ENCODE peak calls at places on chromosome 21, in eight cellular contexts. One of them, this sample, is unnamed.

GRCh38 chr21:44460441-44460755 is 5.1 kb downstream of the LRRC3 start:
- DNase-seq in right cardiac atrium: no peak
- DNase-seq in activated naive CD4-positive, alpha-beta T cell treated with anti-CD3 and anti-CD28 coated beads for 36 hours: no peak
- DNase-seq in anterior cingulate cortex: no peak
- DNase-seq in NCI-H1105 treated with DMSO at 0.1 percent for 48 hours: no peak
- DNase-seq in glutamatergic neuron: no peak
- DNase-seq in small intestine: no peak
- DNase-seq in NCI-H2227 treated with DMSO at 0.1 percent for 48 hours: no peak
- DNase-seq in this sample: no peak

GRCh38 chr21:45886610-45887026 is 95.0 kb upstream of the COL6A1 start:
- DNase-seq in anterior cingulate cortex: no peak
- DNase-seq in right cardiac atrium: no peak
- DNase-seq in small intestine: no peak
- DNase-seq in NCI-H2227 treated with DMSO at 0.1 percent for 48 hours: no peak
- DNase-seq in glutamatergic neuron: no peak
- DNase-seq in activated naive CD4-positive, alpha-beta T cell treated with anti-CD3 and anti-CD28 coated beads for 36 hours: peak
- DNase-seq in NCI-H1105 treated with DMSO at 0.1 percent for 48 hours: no peak
- DNase-seq in this sample: peak

GRCh38 chr21:43758811-43759210 is 17.3 kb downstream of the CSTB start:
- DNase-seq in anterior cingulate cortex: no peak
- DNase-seq in activated naive CD4-positive, alpha-beta T cell treated with anti-CD3 and anti-CD28 coated beads for 36 hours: no peak
- DNase-seq in NCI-H2227 treated with DMSO at 0.1 percent for 48 hours: no peak
- DNase-seq in NCI-H1105 treated with DMSO at 0.1 percent for 48 hours: no peak
- DNase-seq in glutamatergic neuron: no peak
- DNase-seq in right cardiac atrium: no peak
- DNase-seq in small intestine: no peak
- DNase-seq in this sample: no peak

GRCh38 chr21:35204850-35205564 is 155.9 kb upstream of the RUNX1 start:
- DNase-seq in glutamatergic neuron: no peak
- DNase-seq in small intestine: no peak
- DNase-seq in right cardiac atrium: peak
- DNase-seq in anterior cingulate cortex: peak
- DNase-seq in NCI-H1105 treated with DMSO at 0.1 percent for 48 hours: no peak
- DNase-seq in NCI-H2227 treated with DMSO at 0.1 percent for 48 hours: no peak
- DNase-seq in activated naive CD4-positive, alpha-beta T cell treated with anti-CD3 and anti-CD28 coated beads for 36 hours: peak
- DNase-seq in this sample: no peak

GRCh38 chr21:27250386-27250785 is 283.5 kb upstream of the ADAMTS5 start:
- DNase-seq in small intestine: no peak
- DNase-seq in right cardiac atrium: no peak
- DNase-seq in NCI-H1105 treated with DMSO at 0.1 percent for 48 hours: no peak
- DNase-seq in anterior cingulate cortex: no peak
- DNase-seq in activated naive CD4-positive, alpha-beta T cell treated with anti-CD3 and anti-CD28 coated beads for 36 hours: no peak
- DNase-seq in NCI-H2227 treated with DMSO at 0.1 percent for 48 hours: no peak
- DNase-seq in glutamatergic neuron: no peak
- DNase-seq in this sample: no peak

GRCh38 chr21:34280389-34280795 is 83.4 kb upstream of the KCNE2 start:
- DNase-seq in small intestine: no peak
- DNase-seq in NCI-H1105 treated with DMSO at 0.1 percent for 48 hours: no peak
- DNase-seq in glutamatergic neuron: no peak
- DNase-seq in anterior cingulate cortex: no peak
- DNase-seq in NCI-H2227 treated with DMSO at 0.1 percent for 48 hours: no peak
- DNase-seq in activated naive CD4-positive, alpha-beta T cell treated with anti-CD3 and anti-CD28 coated beads for 36 hours: no peak
- DNase-seq in right cardiac atrium: peak
- DNase-seq in this sample: no peak

GRCh38 chr21:44428281-44428942 is 26.9 kb upstream of the LRRC3 start:
- DNase-seq in activated naive CD4-positive, alpha-beta T cell treated with anti-CD3 and anti-CD28 coated beads for 36 hours: peak
- DNase-seq in NCI-H2227 treated with DMSO at 0.1 percent for 48 hours: no peak
- DNase-seq in anterior cingulate cortex: no peak
- DNase-seq in small intestine: peak
- DNase-seq in NCI-H1105 treated with DMSO at 0.1 percent for 48 hours: peak
- DNase-seq in glutamatergic neuron: no peak
- DNase-seq in right cardiac atrium: no peak
- DNase-seq in this sample: peak

GRCh38 chr21:26280715-26281310 is 110.2 kb upstream of the APP start:
- DNase-seq in NCI-H2227 treated with DMSO at 0.1 percent for 48 hours: no peak
- DNase-seq in small intestine: no peak
- DNase-seq in anterior cingulate cortex: no peak
- DNase-seq in activated naive CD4-positive, alpha-beta T cell treated with anti-CD3 and anti-CD28 coated beads for 36 hours: no peak
- DNase-seq in NCI-H1105 treated with DMSO at 0.1 percent for 48 hours: no peak
- DNase-seq in right cardiac atrium: no peak
- DNase-seq in glutamatergic neuron: peak
- DNase-seq in this sample: no peak

GRCh38 chr21:45874716-45875415 is 106.7 kb upstream of the COL6A1 start:
- DNase-seq in activated naive CD4-positive, alpha-beta T cell treated with anti-CD3 and anti-CD28 coated beads for 36 hours: peak
- DNase-seq in right cardiac atrium: no peak
- DNase-seq in glutamatergic neuron: no peak
- DNase-seq in NCI-H2227 treated with DMSO at 0.1 percent for 48 hours: no peak
- DNase-seq in anterior cingulate cortex: no peak
- DNase-seq in NCI-H1105 treated with DMSO at 0.1 percent for 48 hours: no peak
- DNase-seq in small intestine: no peak
- DNase-seq in this sample: no peak

GRCh38 chr21:15437873-15438272 is 291.9 kb upstream of the USP25 start:
- DNase-seq in glutamatergic neuron: no peak
- DNase-seq in NCI-H1105 treated with DMSO at 0.1 percent for 48 hours: no peak
- DNase-seq in right cardiac atrium: no peak
- DNase-seq in small intestine: no peak
- DNase-seq in activated naive CD4-positive, alpha-beta T cell treated with anti-CD3 and anti-CD28 coated beads for 36 hours: peak
- DNase-seq in NCI-H2227 treated with DMSO at 0.1 percent for 48 hours: no peak
- DNase-seq in anterior cingulate cortex: no peak
- DNase-seq in this sample: no peak

GRCh38 chr21:35932232-35932911 is 128.0 kb downstream of the SETD4 start:
- DNase-seq in activated naive CD4-positive, alpha-beta T cell treated with anti-CD3 and anti-CD28 coated beads for 36 hours: peak
- DNase-seq in small intestine: no peak
- DNase-seq in NCI-H2227 treated with DMSO at 0.1 percent for 48 hours: no peak
- DNase-seq in NCI-H1105 treated with DMSO at 0.1 percent for 48 hours: peak
- DNase-seq in right cardiac atrium: peak
- DNase-seq in anterior cingulate cortex: no peak
- DNase-seq in glutamatergic neuron: no peak
- DNase-seq in this sample: no peak

GRCh38 chr21:16124397-16125130 is 394.8 kb downstream of the USP25 start:
- DNase-seq in glutamatergic neuron: no peak
- DNase-seq in right cardiac atrium: no peak
- DNase-seq in NCI-H1105 treated with DMSO at 0.1 percent for 48 hours: no peak
- DNase-seq in NCI-H2227 treated with DMSO at 0.1 percent for 48 hours: no peak
- DNase-seq in small intestine: no peak
- DNase-seq in anterior cingulate cortex: no peak
- DNase-seq in activated naive CD4-positive, alpha-beta T cell treated with anti-CD3 and anti-CD28 coated beads for 36 hours: no peak
- DNase-seq in this sample: no peak

GRCh38 chr21:25457411-25457810 is 149.9 kb downstream of the MRPL39 start:
- DNase-seq in small intestine: peak
- DNase-seq in anterior cingulate cortex: no peak
- DNase-seq in NCI-H2227 treated with DMSO at 0.1 percent for 48 hours: no peak
- DNase-seq in glutamatergic neuron: no peak
- DNase-seq in NCI-H1105 treated with DMSO at 0.1 percent for 48 hours: no peak
- DNase-seq in right cardiac atrium: no peak
- DNase-seq in activated naive CD4-positive, alpha-beta T cell treated with anti-CD3 and anti-CD28 coated beads for 36 hours: no peak
- DNase-seq in this sample: no peak

GRCh38 chr21:14259669-14260458 is 43.9 kb downstream of the RBM11 start:
- DNase-seq in NCI-H2227 treated with DMSO at 0.1 percent for 48 hours: peak
- DNase-seq in glutamatergic neuron: no peak
- DNase-seq in activated naive CD4-positive, alpha-beta T cell treated with anti-CD3 and anti-CD28 coated beads for 36 hours: no peak
- DNase-seq in small intestine: peak
- DNase-seq in anterior cingulate cortex: no peak
- DNase-seq in right cardiac atrium: no peak
- DNase-seq in NCI-H1105 treated with DMSO at 0.1 percent for 48 hours: peak
- DNase-seq in this sample: no peak

GRCh38 chr21:18772404-18772803 is 368.8 kb upstream of the TMPRSS15 start:
- DNase-seq in glutamatergic neuron: no peak
- DNase-seq in right cardiac atrium: no peak
- DNase-seq in NCI-H1105 treated with DMSO at 0.1 percent for 48 hours: no peak
- DNase-seq in activated naive CD4-positive, alpha-beta T cell treated with anti-CD3 and anti-CD28 coated beads for 36 hours: no peak
- DNase-seq in NCI-H2227 treated with DMSO at 0.1 percent for 48 hours: no peak
- DNase-seq in anterior cingulate cortex: no peak
- DNase-seq in small intestine: no peak
- DNase-seq in this sample: no peak

GRCh38 chr21:45768011-45768740 is 124.7 kb downstream of the PCBP3 start:
- DNase-seq in small intestine: no peak
- DNase-seq in glutamatergic neuron: no peak
- DNase-seq in right cardiac atrium: no peak
- DNase-seq in NCI-H2227 treated with DMSO at 0.1 percent for 48 hours: no peak
- DNase-seq in activated naive CD4-positive, alpha-beta T cell treated with anti-CD3 and anti-CD28 coated beads for 36 hours: peak
- DNase-seq in anterior cingulate cortex: no peak
- DNase-seq in NCI-H1105 treated with DMSO at 0.1 percent for 48 hours: no peak
- DNase-seq in this sample: no peak

GRCh38 chr21:14073615-14074014 is 137.1 kb downstream of the LIPI start:
- DNase-seq in anterior cingulate cortex: no peak
- DNase-seq in NCI-H1105 treated with DMSO at 0.1 percent for 48 hours: no peak
- DNase-seq in glutamatergic neuron: no peak
- DNase-seq in activated naive CD4-positive, alpha-beta T cell treated with anti-CD3 and anti-CD28 coated beads for 36 hours: no peak
- DNase-seq in NCI-H2227 treated with DMSO at 0.1 percent for 48 hours: no peak
- DNase-seq in right cardiac atrium: no peak
- DNase-seq in small intestine: no peak
- DNase-seq in this sample: no peak

GRCh38 chr21:32456497-32456918 is 44.0 kb downstream of the EVA1C start:
- DNase-seq in NCI-H1105 treated with DMSO at 0.1 percent for 48 hours: no peak
- DNase-seq in glutamatergic neuron: no peak
- DNase-seq in NCI-H2227 treated with DMSO at 0.1 percent for 48 hours: no peak
- DNase-seq in anterior cingulate cortex: no peak
- DNase-seq in right cardiac atrium: no peak
- DNase-seq in small intestine: no peak
- DNase-seq in activated naive CD4-positive, alpha-beta T cell treated with anti-CD3 and anti-CD28 coated beads for 36 hours: no peak
- DNase-seq in this sample: no peak

GRCh38 chr21:31349208-31349607 is 5.1 kb upstream of the TIAM1 start:
- DNase-seq in small intestine: no peak
- DNase-seq in NCI-H2227 treated with DMSO at 0.1 percent for 48 hours: no peak
- DNase-seq in activated naive CD4-positive, alpha-beta T cell treated with anti-CD3 and anti-CD28 coated beads for 36 hours: no peak
- DNase-seq in glutamatergic neuron: no peak
- DNase-seq in anterior cingulate cortex: no peak
- DNase-seq in right cardiac atrium: no peak
- DNase-seq in NCI-H1105 treated with DMSO at 0.1 percent for 48 hours: no peak
- DNase-seq in this sample: no peak

GRCh38 chr21:42747267-42747701 is 93.9 kb downstream of the PDE9A start:
- DNase-seq in anterior cingulate cortex: no peak
- DNase-seq in glutamatergic neuron: no peak
- DNase-seq in activated naive CD4-positive, alpha-beta T cell treated with anti-CD3 and anti-CD28 coated beads for 36 hours: no peak
- DNase-seq in NCI-H2227 treated with DMSO at 0.1 percent for 48 hours: no peak
- DNase-seq in small intestine: no peak
- DNase-seq in right cardiac atrium: no peak
- DNase-seq in NCI-H1105 treated with DMSO at 0.1 percent for 48 hours: no peak
- DNase-seq in this sample: no peak

GRCh38 chr21:29300547-29301138 is 1.9 kb downstream of the BACH1 start:
- DNase-seq in anterior cingulate cortex: no peak
- DNase-seq in right cardiac atrium: no peak
- DNase-seq in NCI-H2227 treated with DMSO at 0.1 percent for 48 hours: no peak
- DNase-seq in NCI-H1105 treated with DMSO at 0.1 percent for 48 hours: no peak
- DNase-seq in small intestine: no peak
- DNase-seq in activated naive CD4-positive, alpha-beta T cell treated with anti-CD3 and anti-CD28 coated beads for 36 hours: no peak
- DNase-seq in glutamatergic neuron: no peak
- DNase-seq in this sample: no peak

GRCh38 chr21:26116456-26117011 is 54.0 kb downstream of the APP start:
- DNase-seq in small intestine: no peak
- DNase-seq in glutamatergic neuron: no peak
- DNase-seq in right cardiac atrium: no peak
- DNase-seq in NCI-H1105 treated with DMSO at 0.1 percent for 48 hours: peak
- DNase-seq in activated naive CD4-positive, alpha-beta T cell treated with anti-CD3 and anti-CD28 coated beads for 36 hours: no peak
- DNase-seq in anterior cingulate cortex: no peak
- DNase-seq in NCI-H2227 treated with DMSO at 0.1 percent for 48 hours: no peak
- DNase-seq in this sample: no peak

GRCh38 chr21:29557200-29557599 is 258.5 kb downstream of the BACH1 start:
- DNase-seq in NCI-H1105 treated with DMSO at 0.1 percent for 48 hours: no peak
- DNase-seq in small intestine: no peak
- DNase-seq in anterior cingulate cortex: no peak
- DNase-seq in glutamatergic neuron: no peak
- DNase-seq in NCI-H2227 treated with DMSO at 0.1 percent for 48 hours: no peak
- DNase-seq in right cardiac atrium: no peak
- DNase-seq in activated naive CD4-positive, alpha-beta T cell treated with anti-CD3 and anti-CD28 coated beads for 36 hours: no peak
- DNase-seq in this sample: no peak

GRCh38 chr21:16420086-16420724 is 690.4 kb downstream of the USP25 start:
- DNase-seq in NCI-H1105 treated with DMSO at 0.1 percent for 48 hours: peak
- DNase-seq in activated naive CD4-positive, alpha-beta T cell treated with anti-CD3 and anti-CD28 coated beads for 36 hours: no peak
- DNase-seq in anterior cingulate cortex: no peak
- DNase-seq in right cardiac atrium: peak
- DNase-seq in glutamatergic neuron: no peak
- DNase-seq in NCI-H2227 treated with DMSO at 0.1 percent for 48 hours: peak
- DNase-seq in small intestine: no peak
- DNase-seq in this sample: no peak